ENCODE peak calls at places on chromosomes 2 and 18, in ten cellular contexts. Y, U, P, Q, X, J, G, I, S and A are unnamed samples. For H3K4me1 and H3K9me3, the result is how much of the 10 kb centered on the place peaks cover.

GRCh38 chr2:212843409-212844199 is 305.0 kb upstream of the ERBB4 start:
- DNase-seq in X (no peak), S (no peak), P (no peak), G (no peak), U (peak), I (no peak), J (no peak), Q (no peak), Y (peak), A (no peak)

GRCh38 chr18:31497711-31498449 is at the start of gene DSG2:
- DNase-seq in Y (no peak), I (peak), X (peak), U (no peak), S (peak), G (peak), Q (peak), J (no peak), P (peak), A (peak)

GRCh38 chr2:128735296-128735960 is 416.8 kb upstream of the HS6ST1 start:
- DNase-seq in Q (no peak), Y (no peak), G (no peak), P (no peak), I (no peak), J (peak), S (no peak), U (no peak), X (no peak), A (peak)

GRCh38 chr18:41144444-41144843 is 810.6 kb upstream of the PIK3C3 start:
- DNase-seq in X (no peak), U (peak), Q (no peak), Y (peak), P (no peak), I (no peak), S (no peak), G (no peak), J (no peak), A (no peak)

GRCh38 chr2:3751281-3751680 is 47.9 kb downstream of the DCDC2C start:
- DNase-seq in X (no peak), Q (no peak), G (no peak), J (no peak), I (no peak), U (no peak), S (no peak), P (no peak), Y (no peak), A (no peak)

GRCh38 chr18:6714027-6714426 is 15.5 kb upstream of the ARHGAP28 start:
- DNase-seq in U (no peak), X (no peak), G (no peak), S (no peak), Y (no peak), I (no peak), J (no peak), Q (no peak), P (no peak), A (no peak)

GRCh38 chr2:217307023-217307422 is 447.2 kb upstream of the TNP1 start:
- DNase-seq in I (no peak), X (no peak), G (no peak), P (no peak), Q (no peak), S (no peak), Y (no peak), J (no peak), U (no peak), A (no peak)

GRCh38 chr2:188096910-188097309 is 194.8 kb upstream of the GULP1 start:
- DNase-seq in S (no peak), I (no peak), Y (no peak), X (no peak), Q (no peak), G (no peak), P (no peak), J (no peak), U (no peak), A (no peak)

GRCh38 chr2:182593394-182593707 is 122.7 kb upstream of the DNAJC10 start:
- DNase-seq in P (no peak), X (no peak), J (no peak), U (peak), Y (peak), S (no peak), G (no peak), I (no peak), Q (no peak), A (no peak)

GRCh38 chr2:121529439-121530209 is 1.1 kb upstream of the RNU4ATAC start:
- DNase-seq in U (peak), X (peak), P (no peak), I (peak), G (peak), Q (peak), Y (peak), S (no peak), J (no peak), A (peak)

GRCh38 chr18:54532962-54533361 is 58.1 kb upstream of the DYNAP start:
- DNase-seq in X (no peak), I (no peak), J (no peak), Q (no peak), S (no peak), G (no peak), P (no peak), U (no peak), Y (no peak), A (no peak)

GRCh38 chr2:148614024-148614331 is 30.6 kb upstream of the EPC2 start:
- DNase-seq in I (peak), P (no peak), G (no peak), S (no peak), J (no peak), Y (no peak), X (peak), Q (no peak), U (no peak), A (no peak)

GRCh38 chr2:238636269-238637073 is 209.7 kb downstream of the ASB1 start:
- DNase-seq in J (peak), Q (peak), I (no peak), S (no peak), Y (peak), U (peak), X (no peak), G (no peak), P (no peak), A (no peak)

GRCh38 chr2:78992451-78992806 is 33.1 kb upstream of the REG3G start:
- DNase-seq in P (no peak), X (peak), Q (no peak), Y (no peak), U (no peak), G (no peak), J (no peak), I (peak), S (no peak), A (peak)

GRCh38 chr2:207395535-207396251 is 134.1 kb upstream of the CREB1 start:
- DNase-seq in S (no peak), G (no peak), Y (no peak), J (no peak), X (peak), Q (no peak), U (peak), P (no peak), I (no peak), A (no peak)

DNA sequence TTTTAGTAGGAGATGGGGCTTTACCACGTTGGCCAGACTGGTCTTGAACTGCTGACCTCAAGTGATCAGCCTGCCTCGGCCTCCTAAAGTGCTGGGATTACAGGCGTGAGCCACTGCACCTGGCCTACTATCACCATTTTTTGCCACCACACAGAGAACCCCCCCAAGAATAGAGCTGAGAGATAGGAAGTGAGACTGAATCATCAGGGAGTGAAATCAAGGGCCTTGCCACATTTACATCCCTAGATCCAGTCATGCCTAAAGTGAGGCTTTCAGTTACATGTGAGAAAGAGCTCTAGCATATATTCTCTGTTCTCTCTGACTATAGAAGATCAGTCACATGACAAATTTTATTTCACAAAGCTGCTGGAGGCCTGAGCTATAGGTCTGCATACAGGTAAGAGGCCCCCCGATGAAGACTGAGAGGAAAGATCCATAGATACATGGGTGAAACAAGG is 28.0 kb upstream of the KCMF1 start:
- DNase-seq in J (no peak), G (no peak), I (no peak), S (no peak), Q (no peak), Y (no peak), U (peak), X (no peak), P (no peak), A (no peak)
- H3K4me1 ChIP-seq in J (under half), G (under half), I (under half), S (under half), Q (under half), Y (under half), U (under half), X (under half), P (under half), A (under half)

GRCh38 chr18:2547477-2548087 is 23.7 kb downstream of the METTL4 start:
- DNase-seq in Y (peak), I (peak), G (no peak), J (no peak), P (no peak), S (no peak), U (peak), X (peak), Q (no peak), A (no peak)
- H3K9me3 ChIP-seq in Y (under half), I (under half), G (under half), J (under half), P (under half), S (under half), U (under half), X (under half), Q (under half), A (under half)

DNA sequence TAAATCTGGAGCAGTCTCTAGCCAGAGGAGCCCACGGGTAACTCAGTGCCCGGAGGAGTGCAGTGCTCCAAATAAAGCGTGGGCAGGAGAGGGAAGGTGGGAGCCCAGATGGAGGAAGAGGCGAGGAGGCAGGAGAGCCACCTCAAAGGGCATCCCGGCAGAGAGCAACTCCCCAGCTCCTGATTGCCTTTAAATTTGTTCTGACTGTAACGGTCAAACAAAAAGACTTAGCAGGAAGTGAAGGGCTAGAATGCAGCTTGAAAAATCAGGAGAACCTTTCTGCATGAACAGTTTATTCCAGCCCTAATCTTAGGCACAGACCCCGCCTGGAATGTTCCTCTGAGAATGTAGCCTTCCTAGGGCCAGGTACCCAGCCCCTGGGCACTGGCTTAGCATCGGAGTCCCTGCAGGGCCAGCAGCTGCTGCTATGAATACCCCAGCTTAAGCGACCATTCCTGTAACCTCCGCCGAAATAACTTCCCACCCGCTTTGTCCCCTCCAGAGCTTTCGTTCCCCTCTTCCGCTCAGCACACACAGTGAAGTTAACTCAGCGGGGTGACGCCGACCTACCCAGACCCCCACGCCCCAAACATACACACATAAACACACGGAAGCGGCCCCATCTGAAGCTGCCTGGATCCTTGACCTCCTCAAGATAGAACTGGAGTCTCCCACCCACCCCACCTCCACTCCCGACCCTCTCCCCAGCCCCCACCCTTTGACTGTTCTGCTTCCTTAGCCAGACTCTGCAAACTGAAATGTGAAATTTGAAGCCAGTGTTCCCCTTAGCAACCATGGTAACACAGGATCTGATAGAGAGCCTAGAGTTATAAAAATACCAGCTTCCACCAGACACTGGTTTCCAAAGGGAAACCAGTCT is 123.2 kb downstream of the SMAD7 start:
- DNase-seq in Y (peak), X (peak), I (peak), Q (peak), S (no peak), J (peak), G (peak), P (no peak), U (peak), A (peak)
- H3K4me3 ChIP-seq in Y (peak), X (peak), I (no peak), Q (no peak), S (peak), J (no peak), G (peak), P (no peak), U (no peak), A (no peak)

DNA sequence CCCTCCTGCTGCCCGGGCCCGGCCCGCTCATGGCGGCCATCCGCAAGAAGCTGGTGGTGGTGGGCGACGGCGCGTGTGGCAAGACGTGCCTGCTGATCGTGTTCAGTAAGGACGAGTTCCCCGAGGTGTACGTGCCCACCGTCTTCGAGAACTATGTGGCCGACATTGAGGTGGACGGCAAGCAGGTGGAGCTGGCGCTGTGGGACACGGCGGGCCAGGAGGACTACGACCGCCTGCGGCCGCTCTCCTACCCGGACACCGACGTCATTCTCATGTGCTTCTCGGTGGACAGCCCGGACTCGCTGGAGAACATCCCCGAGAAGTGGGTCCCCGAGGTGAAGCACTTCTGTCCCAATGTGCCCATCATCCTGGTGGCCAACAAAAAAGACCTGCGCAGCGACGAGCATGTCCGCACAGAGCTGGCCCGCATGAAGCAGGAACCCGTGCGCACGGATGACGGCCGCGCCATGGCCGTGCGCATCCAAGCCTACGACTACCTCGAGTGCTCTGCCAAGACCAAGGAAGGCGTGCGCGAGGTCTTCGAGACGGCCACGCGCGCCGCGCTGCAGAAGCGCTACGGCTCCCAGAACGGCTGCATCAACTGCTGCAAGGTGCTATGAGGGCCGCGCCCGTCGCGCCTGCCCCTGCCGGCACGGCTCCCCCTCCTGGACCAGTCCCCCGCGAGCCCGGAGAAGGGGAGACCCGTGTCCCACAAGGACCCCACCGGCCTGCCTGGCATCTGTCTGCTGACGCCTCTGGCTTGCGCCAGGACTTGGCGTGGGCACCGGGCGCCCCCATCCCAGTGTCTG is 767 bp downstream of the RHOB start:
- DNase-seq in P (peak), J (peak), U (peak), Q (peak), S (peak), G (peak), X (peak), Y (peak), I (peak), A (peak)
- H3K4me1 ChIP-seq in P (half or more), J (under half), U (under half), Q (under half), S (under half), G (half or more), X (under half), Y (under half), I (under half), A (under half)

GRCh38 chr2:57828221-57828620 is 218.4 kb upstream of the VRK2 start:
- DNase-seq in S (no peak), J (no peak), Q (no peak), X (no peak), U (no peak), P (no peak), G (no peak), Y (no peak), I (no peak), A (no peak)
- H3K9me3 ChIP-seq in S (under half), J (under half), Q (under half), X (under half), U (under half), P (under half), G (under half), Y (under half), I (under half), A (under half)

GRCh38 chr18:57772387-57772799 is 30.7 kb downstream of the ATP8B1 start:
- DNase-seq in X (no peak), I (no peak), Q (no peak), G (peak), J (no peak), S (no peak), P (no peak), U (no peak), Y (no peak), A (no peak)

GRCh38 chr18:57768557-57769326 is 34.4 kb downstream of the ATP8B1 start:
- DNase-seq in S (no peak), I (no peak), J (no peak), X (no peak), G (no peak), Y (peak), P (no peak), U (peak), Q (no peak), A (no peak)

GRCh38 chr18:57767259-57768050 is 35.7 kb downstream of the ATP8B1 start:
- DNase-seq in S (no peak), I (no peak), Y (no peak), Q (no peak), X (no peak), G (no peak), U (no peak), P (no peak), J (no peak), A (no peak)

GRCh38 chr18:57771183-57771582 is 31.9 kb downstream of the ATP8B1 start:
- DNase-seq in Y (no peak), I (no peak), S (no peak), G (peak), Q (no peak), J (no peak), X (no peak), U (no peak), P (no peak), A (no peak)

DNA sequence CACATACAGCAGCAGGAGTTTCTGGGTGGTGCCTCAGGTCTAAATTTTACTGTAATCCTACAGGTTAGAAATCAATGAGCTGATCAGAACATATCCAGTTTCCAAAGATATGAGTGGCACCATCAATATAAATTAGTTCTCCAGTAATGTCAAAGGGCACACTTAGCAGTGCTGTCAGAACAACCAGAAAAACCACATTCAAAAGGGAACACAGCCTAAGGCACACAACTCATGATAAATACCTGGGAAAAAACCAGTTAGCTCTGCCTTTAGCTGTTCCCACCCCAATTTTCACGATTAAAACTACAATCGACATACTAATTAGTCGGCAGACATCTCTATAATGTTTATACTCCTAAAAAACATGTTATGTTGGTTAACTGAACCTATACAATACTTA is 31.5 kb downstream of the ATP8B1 start:
- DNase-seq in S (no peak), X (no peak), G (no peak), Q (no peak), U (no peak), J (no peak), P (no peak), I (no peak), Y (no peak), A (no peak)
- H3K4me3 ChIP-seq in S (no peak), X (no peak), G (no peak), Q (no peak), U (no peak), J (no peak), P (no peak), I (no peak), Y (no peak), A (no peak)

GRCh38 chr2:44087714-44088092 is 81.0 kb upstream of the PPM1B start:
- DNase-seq in S (no peak), Q (no peak), G (no peak), X (peak), U (no peak), J (no peak), I (no peak), P (no peak), Y (no peak), A (no peak)
- H3K4me1 ChIP-seq in S (under half), Q (under half), G (under half), X (under half), U (under half), J (under half), I (under half), P (under half), Y (under half), A (under half)